ENCODE peak calls at places on chromosomes 11 and 22, in nine cellular contexts. V is stimulated activated CD4-positive, alpha-beta T cell treated with anti-CD3 and anti-CD28 coated beads, Interleukin-12 subunit alpha, Interleukin-12 subunit beta, amount 100 ng/mL, for 4 hours; O is GDM1; Q is activated T-helper 1 cell treated with anti-CD3 and anti-CD28 coated beads, Interleukin-2, amount 50 U/mL, for 16 hours; B is T-helper 17 cell; M is mucosa of descending colon; W is progenitor cell of endocrine pancreas; K is lung; E is H7. I is an unnamed sample.

GRCh38 chr11:73223998-73224730 is 6.1 kb downstream of the P2RY2 start:
- DNase-seq in V (no peak), O (no peak), Q (no peak), B (no peak), M (peak), W (no peak), K (no peak), E (no peak), I (peak)

GRCh38 chr11:16834384-16834783 is 95.9 kb downstream of the C11orf58 start:
- DNase-seq in V (no peak), O (no peak), Q (no peak), B (no peak), M (no peak), W (no peak), K (no peak), E (no peak), I (no peak)

GRCh38 chr11:71418643-71419042 is 29.6 kb downstream of the DHCR7 start:
- DNase-seq in V (no peak), O (no peak), Q (no peak), B (no peak), M (no peak), W (no peak), K (no peak), E (no peak), I (no peak)

GRCh38 chr11:109914038-109914437 is 179.2 kb upstream of the ZC3H12C start:
- DNase-seq in V (no peak), O (no peak), Q (no peak), B (no peak), M (no peak), W (no peak), K (peak), E (no peak), I (no peak)

GRCh38 chr11:106442032-106442431 is 364.6 kb downstream of the AASDHPPT start:
- DNase-seq in V (no peak), O (no peak), Q (no peak), B (no peak), M (no peak), W (no peak), K (no peak), E (no peak), I (no peak)

GRCh38 chr11:77592727-77593126 is 3.0 kb downstream of the AQP11 start:
- DNase-seq in V (no peak), O (no peak), Q (no peak), B (no peak), M (no peak), W (no peak), K (no peak), E (no peak), I (no peak)

GRCh38 chr11:66216911-66217310 is 51.5 kb upstream of the RAB1B start:
- DNase-seq in V (no peak), O (no peak), Q (no peak), B (no peak), M (no peak), W (no peak), K (no peak), E (no peak), I (no peak)

GRCh38 chr22:48782817-48783511 is 1044.7 kb downstream of the BRD1 start:
- DNase-seq in V (no peak), O (no peak), Q (no peak), B (no peak), M (no peak), W (no peak), K (peak), E (peak), I (peak)

I was measured in H9.